ENCODE peak calls at places on chromosomes 13 and 19, in ten cellular contexts. O, D, S, F, Y, L, H, B, W and N are unnamed samples.
A peak's percentile ranks its signal among the peaks of the same experiment; 100 is the strongest.

GRCh38 chr13:113069861-113070805 is 35.5 kb upstream of the F7 start:
- DNase-seq in O (no peak), D (peak; percentile 3), S (no peak), F (no peak), Y (no peak), L (no peak), H (no peak), B (no peak), W (no peak), N (no peak)

GRCh38 chr19:46639356-46640061 is 3.5 kb upstream of the GNG8 start:
- DNase-seq in O (no peak), D (peak; percentile 64), S (peak; percentile 62), F (peak; percentile 77), Y (no peak), L (no peak), H (peak; percentile 75), B (no peak), W (no peak), N (peak; percentile 69)

GRCh38 chr13:59641758-59642157 is 522.0 kb downstream of the DIAPH3 start:
- DNase-seq in O (no peak), D (no peak), S (no peak), F (no peak), Y (no peak), L (no peak), H (no peak), B (no peak), W (no peak), N (no peak)

GRCh38 chr13:98975822-98976261 is 2.0 kb downstream of the DOCK9 start:
- DNase-seq in O (no peak), D (no peak), S (peak; percentile 41), F (no peak), Y (no peak), L (peak; percentile 79), H (no peak), B (no peak), W (no peak), N (no peak)

GRCh38 chr19:50711805-50712204 is 7.8 kb downstream of the SHANK1 start:
- DNase-seq in O (no peak), D (no peak), S (no peak), F (no peak), Y (no peak), L (no peak), H (no peak), B (no peak), W (no peak), N (no peak)

GRCh38 chr13:46121597-46122163 is 16.8 kb upstream of the CPB2 start:
- DNase-seq in O (no peak), D (no peak), S (no peak), F (no peak), Y (no peak), L (no peak), H (no peak), B (no peak), W (no peak), N (no peak)

GRCh38 chr13:70249332-70250064 is 141.2 kb upstream of the KLHL1 start:
- DNase-seq in O (peak; percentile 88), D (no peak), S (peak; percentile 39), F (no peak), Y (no peak), L (peak; percentile 46), H (no peak), B (no peak), W (no peak), N (no peak)

GRCh38 chr19:39870171-39870971 is 24.2 kb upstream of the FBL start:
- DNase-seq in O (no peak), D (no peak), S (no peak), F (no peak), Y (no peak), L (no peak), H (no peak), B (no peak), W (no peak), N (no peak)

GRCh38 chr19:46975918-46976782 is 43.5 kb upstream of the NPAS1 start:
- DNase-seq in O (peak; percentile 92), D (peak; percentile 94), S (peak; percentile 96), F (peak; percentile 92), Y (no peak), L (peak; percentile 86), H (peak; percentile 98), B (peak; percentile 95), W (peak; percentile 92), N (peak; percentile 55)

GRCh38 chr19:40380199-40381037 is 9.6 kb downstream of the HIPK4 start:
- DNase-seq in O (no peak), D (no peak), S (no peak), F (no peak), Y (no peak), L (no peak), H (no peak), B (no peak), W (no peak), N (no peak)

GRCh38 chr19:7083076-7083956 is 13.8 kb downstream of the ZNF557 start:
- DNase-seq in O (peak; percentile 5), D (no peak), S (peak; percentile 56), F (no peak), Y (no peak), L (no peak), H (no peak), B (no peak), W (no peak), N (no peak)

GRCh38 chr13:33547035-33547434 is 261.5 kb upstream of the STARD13 start:
- DNase-seq in O (no peak), D (no peak), S (no peak), F (no peak), Y (no peak), L (no peak), H (no peak), B (no peak), W (no peak), N (no peak)

GRCh38 chr13:92807343-92807742 is 419.3 kb upstream of the GPC6 start:
- DNase-seq in O (peak; percentile 20), D (no peak), S (no peak), F (no peak), Y (no peak), L (no peak), H (no peak), B (no peak), W (no peak), N (no peak)

GRCh38 chr19:53908106-53908932 is 759 bp upstream of the CACNG7 start:
- DNase-seq in O (peak; percentile 30), D (peak; percentile 24), S (peak; percentile 54), F (no peak), Y (no peak), L (no peak), H (peak; percentile 51), B (no peak), W (no peak), N (no peak)

GRCh38 chr19:41025871-41026270 is 34.8 kb downstream of the CYP2B6 start:
- DNase-seq in O (no peak), D (no peak), S (no peak), F (no peak), Y (no peak), L (no peak), H (no peak), B (no peak), W (no peak), N (no peak)

GRCh38 chr13:111038887-111039286 is 76.2 kb upstream of the ARHGEF7 start:
- DNase-seq in O (no peak), D (no peak), S (no peak), F (no peak), Y (no peak), L (no peak), H (no peak), B (no peak), W (no peak), N (no peak)

GRCh38 chr13:46348976-46349375 is 38.1 kb downstream of the RUBCNL start:
- DNase-seq in O (no peak), D (no peak), S (peak; percentile 48), F (no peak), Y (no peak), L (no peak), H (peak; percentile 67), B (no peak), W (no peak), N (no peak)

GRCh38 chr13:66879971-66880370 is 350.2 kb downstream of the PCDH9 start:
- DNase-seq in O (no peak), D (no peak), S (no peak), F (no peak), Y (no peak), L (no peak), H (no peak), B (no peak), W (no peak), N (no peak)

DNA sequence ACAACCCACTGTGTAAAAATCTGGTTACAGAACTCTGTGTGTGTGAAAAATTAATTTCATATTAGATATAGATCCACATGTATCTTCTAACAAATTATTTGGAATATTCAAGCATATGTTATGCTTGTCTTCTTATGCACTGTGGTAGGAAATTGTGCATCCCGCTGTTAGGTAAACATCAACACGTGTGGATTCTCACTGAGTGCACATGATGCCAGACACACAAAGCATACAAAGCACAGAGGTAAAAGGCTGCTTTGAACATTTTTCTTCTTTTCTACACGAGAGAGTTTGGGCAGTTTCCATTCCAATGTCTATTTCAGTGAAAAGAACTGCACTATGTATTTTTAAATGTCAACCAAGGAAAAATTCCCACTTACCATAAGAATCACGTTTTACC is 354.9 kb downstream of the PCDH9 start:
- DNase-seq in O (no peak), D (no peak), S (no peak), F (no peak), Y (no peak), L (no peak), H (no peak), B (no peak), W (no peak), N (no peak)
- TF ChIP-seq CTCF in O (no peak), D (no peak), S (no peak), F (no peak), Y (no peak), L (no peak), H (no peak), B (no peak), W (no peak), N (no peak)

DNA sequence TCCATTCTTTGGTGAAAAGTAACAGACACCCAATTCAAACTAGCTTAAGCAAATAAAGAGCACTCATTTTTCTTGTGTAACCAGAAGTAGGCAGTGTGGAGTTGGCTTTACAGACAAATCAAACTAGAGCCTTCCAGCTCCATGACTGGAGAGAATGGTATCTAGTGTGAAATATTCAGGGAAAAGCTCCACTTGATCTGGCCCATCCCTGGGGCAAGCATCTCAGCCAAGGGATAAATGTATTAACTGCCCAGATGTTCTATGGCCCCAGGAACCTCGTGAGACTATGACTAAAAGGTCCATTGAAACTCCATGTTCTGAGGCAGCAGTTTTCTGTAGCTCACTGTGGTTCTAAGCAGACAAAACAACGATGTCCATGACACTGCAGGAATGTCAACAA is 49.9 kb downstream of the TBC1D4 start:
- DNase-seq in O (no peak), D (no peak), S (peak; percentile 26), F (no peak), Y (no peak), L (no peak), H (no peak), B (no peak), W (no peak), N (no peak)
- TF ChIP-seq CTCF in O (no peak), D (no peak), S (peak; percentile 9), F (no peak), Y (no peak), L (no peak), H (peak; percentile 19), B (no peak), W (no peak), N (no peak)

GRCh38 chr19:16612631-16613030 is 15.4 kb downstream of the MED26 start:
- DNase-seq in O (no peak), D (no peak), S (peak; percentile 57), F (no peak), Y (no peak), L (no peak), H (no peak), B (no peak), W (no peak), N (no peak)
- TF ChIP-seq CTCF in O (no peak), D (no peak), S (no peak), F (no peak), Y (no peak), L (no peak), H (no peak), B (no peak), W (no peak), N (no peak)

GRCh38 chr13:44048326-44048725 is 168.6 kb downstream of the LACC1 start:
- DNase-seq in O (no peak), D (no peak), S (peak; percentile 35), F (no peak), Y (no peak), L (no peak), H (no peak), B (no peak), W (no peak), N (no peak)
- TF ChIP-seq CTCF in O (peak; percentile 16), D (no peak), S (peak; percentile 23), F (peak; percentile 7), Y (no peak), L (peak; percentile 6), H (no peak), B (no peak), W (no peak), N (no peak)